ENCODE peak calls at places on chromosomes 16 and 17, in four cellular contexts. V is tibial nerve, P is RWPE2, J is spleen. R is an unnamed sample.

GRCh38 chr16:57092786-57093301 is 461 bp downstream of the CPNE2 start:
- DNase-seq in V (no peak), P (no peak), J (peak; percentile 92), R (no peak)

GRCh38 chr17:9185688-9186289 is 164.5 kb downstream of the NTN1 start:
- DNase-seq in V (no peak), P (no peak), J (no peak), R (no peak)

GRCh38 chr17:29243792-29244191 is 2.9 kb upstream of the CRYBA1 start:
- DNase-seq in V (no peak), P (no peak), J (no peak), R (no peak)

GRCh38 chr16:66390346-66391108 is 24.0 kb downstream of the CDH5 start:
- DNase-seq in V (no peak), P (no peak), J (no peak), R (no peak)

GRCh38 chr17:9806709-9807108 is 15.2 kb downstream of the GSG1L2 start:
- DNase-seq in V (no peak), P (no peak), J (no peak), R (no peak)

GRCh38 chr16:19085679-19086200 is 18.3 kb downstream of the COQ7 start:
- DNase-seq in V (no peak), P (no peak), J (no peak), R (no peak)

GRCh38 chr17:55177159-55177913 is 87.4 kb upstream of the HLF start:
- DNase-seq in V (no peak), P (no peak), J (no peak), R (no peak)

GRCh38 chr17:78357177-78357586 is 2.7 kb downstream of the SOCS3 start:
- DNase-seq in V (no peak), P (no peak), J (no peak), R (no peak)

DNA sequence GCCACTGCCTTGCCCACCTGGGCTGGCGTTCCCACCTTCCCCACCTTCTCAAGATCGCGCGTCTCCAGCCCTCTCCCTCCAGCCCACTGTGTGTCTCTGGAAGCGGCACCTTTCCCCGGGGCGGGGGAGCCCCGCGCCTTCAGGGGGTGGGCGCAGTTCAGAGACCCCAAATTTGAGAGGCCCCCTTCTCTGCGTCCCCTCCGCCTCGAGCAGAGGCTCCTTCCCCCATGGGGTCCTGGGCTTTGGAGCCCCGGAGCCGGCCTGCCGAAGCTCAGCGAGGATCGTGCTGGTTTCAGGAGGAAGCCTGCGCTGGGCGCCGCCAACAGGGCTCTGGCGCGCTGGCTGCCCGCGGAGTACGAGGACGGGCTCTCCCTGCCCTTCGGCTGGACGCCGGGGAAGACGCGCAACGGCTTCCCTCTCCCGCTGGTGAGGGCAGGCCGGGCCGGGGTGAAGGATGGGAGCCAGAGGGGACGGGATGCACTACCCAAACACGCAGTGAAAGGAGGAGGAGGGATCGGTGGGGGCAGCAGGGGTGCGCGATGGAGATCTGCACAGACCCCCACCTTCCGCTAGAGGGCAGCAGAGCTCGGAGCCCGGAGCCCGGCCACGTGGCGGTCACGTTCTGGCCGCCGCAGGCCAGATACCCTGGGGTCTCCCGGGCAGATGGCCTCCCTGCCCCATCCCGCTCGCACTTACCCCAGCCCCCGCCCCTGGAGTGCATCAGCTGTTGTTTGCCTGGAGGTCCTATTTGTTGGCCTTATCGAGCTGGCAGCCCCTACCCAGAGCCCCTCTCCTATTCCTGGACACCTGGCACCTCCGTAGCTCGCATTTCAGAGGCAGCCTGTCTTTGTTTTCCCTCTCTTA is 11.1 kb downstream of the LPO start:
- DNase-seq in V (no peak), P (no peak), J (peak; percentile 93), R (no peak)
- H3K4me3 ChIP-seq in V (peak overlapping the region; percentile 18), P (peak overlapping the region; percentile 24), J (peak overlapping the region; percentile 48), R (peak overlapping the region; percentile 68)

GRCh38 chr16:381788-382717 is at the start of gene PGAP6:
- DNase-seq in V (peak; percentile 64), P (no peak), J (peak; percentile 93), R (no peak)
- H3K27ac ChIP-seq in V (peak within 1 kb of the TSS; percentile 94), P (peak within 1 kb of the TSS; percentile 69), J (peak within 1 kb of the TSS; percentile 84), R (peak within 1 kb of the TSS; percentile 89)

GRCh38 chr17:80117491-80118401 is 16.4 kb downstream of the GAA start:
- DNase-seq in V (no peak), P (peak; percentile 69), J (peak; percentile 74), R (no peak)

GRCh38 chr17:80115159-80115558 is 13.8 kb downstream of the GAA start:
- DNase-seq in V (no peak), P (no peak), J (no peak), R (no peak)

GRCh38 chr17:80116276-80116922 is 15.0 kb downstream of the GAA start:
- DNase-seq in V (no peak), P (peak; percentile 51), J (no peak), R (no peak)

GRCh38 chr17:80118601-80119270 is 17.4 kb downstream of the GAA start:
- DNase-seq in V (no peak), P (peak; percentile 56), J (no peak), R (no peak)

GRCh38 chr17:80116923-80117380 is 15.6 kb downstream of the GAA start:
- DNase-seq in V (no peak), P (peak; percentile 58), J (peak; percentile 53), R (no peak)
- TF ChIP-seq CTCF in V (no peak), P (no peak), J (no peak), R (no peak)

DNA sequence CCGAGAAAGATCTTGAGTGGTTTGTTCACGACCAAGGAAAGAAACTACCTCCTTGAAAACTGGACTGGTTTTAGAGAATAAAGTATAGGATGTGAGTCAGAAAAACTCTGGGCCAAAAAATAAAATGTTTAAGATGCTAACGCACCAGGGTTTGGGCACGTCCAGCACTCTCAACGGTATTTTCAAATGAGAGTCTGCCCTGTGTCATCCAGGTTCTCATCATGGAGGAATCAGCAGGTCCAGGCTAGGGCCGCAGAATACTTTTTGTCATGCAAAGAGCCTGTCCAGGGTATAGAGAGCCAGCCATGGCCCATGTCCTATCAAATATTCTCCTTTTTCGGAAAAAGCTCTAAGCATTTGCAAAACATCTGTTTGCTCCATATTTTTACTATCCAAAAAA is 2.4 kb downstream of the NXN start:
- DNase-seq in V (no peak), P (no peak), J (no peak), R (no peak)
- H3K4me3 ChIP-seq in V (no peak overlapping the region), P (peak overlapping the region; percentile 96), J (no peak overlapping the region), R (peak overlapping the region; percentile 93)